ENCODE peak calls at places on chromosome 2, in five cellular contexts. J is transverse colon, F is psoas muscle, X is WERI-Rb-1, B is ascending aorta. R is an unnamed sample.

GRCh38 chr2:198756166-198756565 is 701.6 kb downstream of the SATB2 start:
- DNase-seq in J (no peak), F (no peak), X (no peak), B (no peak), R (no peak)

GRCh38 chr2:65351234-65351947 is 81.0 kb downstream of the SPRED2 start:
- DNase-seq in J (no peak), F (no peak), X (peak; percentile 93), B (no peak), R (no peak)

GRCh38 chr2:197851451-197851850 is 47.1 kb downstream of the PLCL1 start:
- DNase-seq in J (no peak), F (no peak), X (no peak), B (no peak), R (no peak)

GRCh38 chr2:39657538-39657937 is 8.2 kb upstream of the TMEM178A start:
- DNase-seq in J (no peak), F (no peak), X (no peak), B (no peak), R (no peak)

GRCh38 chr2:158726906-158727592 is 68.1 kb upstream of the DAPL1 start:
- DNase-seq in J (no peak), F (no peak), X (peak; percentile 77), B (no peak), R (no peak)

GRCh38 chr2:47230418-47230817 is 75.3 kb upstream of the STPG4 start:
- DNase-seq in J (peak; percentile 38), F (peak; percentile 69), X (no peak), B (peak; percentile 88), R (peak; percentile 52)

GRCh38 chr2:72147303-72147970 is at the start of gene CYP26B1:
- DNase-seq in J (no peak), F (peak; percentile 51), X (peak; percentile 46), B (peak; percentile 74), R (peak; percentile 27)

GRCh38 chr2:11582526-11583202 is 48.8 kb downstream of the GREB1 start:
- DNase-seq in J (peak; percentile 58), F (peak; percentile 78), X (peak; percentile 80), B (no peak), R (peak; percentile 67)

GRCh38 chr2:41410011-41410410 is 637.8 kb upstream of the PKDCC start:
- DNase-seq in J (no peak), F (no peak), X (peak; percentile 19), B (no peak), R (no peak)

GRCh38 chr2:1675633-1676032 is 68.7 kb downstream of the PXDN start:
- DNase-seq in J (peak; percentile 25), F (peak; percentile 63), X (no peak), B (peak; percentile 86), R (no peak)

GRCh38 chr2:96106991-96107882 is 9.1 kb downstream of the ADRA2B start:
- DNase-seq in J (no peak), F (no peak), X (peak; percentile 1), B (no peak), R (no peak)

GRCh38 chr2:239959059-239959971 is 65.8 kb downstream of the NDUFA10 start:
- DNase-seq in J (no peak), F (no peak), X (no peak), B (no peak), R (no peak)

GRCh38 chr2:33291278-33292013 is 185.0 kb upstream of the RASGRP3 start:
- DNase-seq in J (no peak), F (no peak), X (no peak), B (no peak), R (no peak)

GRCh38 chr2:238176565-238176964 is 17.8 kb downstream of the ERFE start:
- DNase-seq in J (no peak), F (no peak), X (no peak), B (no peak), R (no peak)

GRCh38 chr2:28981016-28981441 is at the start of gene TOGARAM2:
- DNase-seq in J (no peak), F (no peak), X (no peak), B (no peak), R (peak; percentile 41)

GRCh38 chr2:202114798-202115197 is 41.7 kb downstream of the KIAA2012 start:
- DNase-seq in J (no peak), F (no peak), X (no peak), B (no peak), R (no peak)

GRCh38 chr2:111057045-111057444 is 63.7 kb upstream of the BCL2L11 start:
- DNase-seq in J (no peak), F (no peak), X (no peak), B (no peak), R (no peak)

GRCh38 chr2:159613515-159614336 is 2.6 kb downstream of the BAZ2B start:
- DNase-seq in J (no peak), F (no peak), X (no peak), B (no peak), R (no peak)

GRCh38 chr2:150122871-150123588 is 364.4 kb downstream of the RND3 start:
- DNase-seq in J (no peak), F (no peak), X (no peak), B (no peak), R (no peak)

GRCh38 chr2:227817940-227818568 is 4.4 kb downstream of the CCL20 start:
- DNase-seq in J (peak; percentile 84), F (peak; percentile 89), X (no peak), B (peak; percentile 100), R (peak; percentile 95)

GRCh38 chr2:231688616-231689508 is 19.5 kb upstream of the PTMA start:
- DNase-seq in J (no peak), F (peak; percentile 69), X (no peak), B (no peak), R (no peak)

GRCh38 chr2:44351088-44351487 is 10.2 kb downstream of the PREPL start:
- DNase-seq in J (no peak), F (no peak), X (peak; percentile 81), B (peak; percentile 74), R (no peak)

GRCh38 chr2:189014426-189015138 is 40.4 kb downstream of the COL3A1 start:
- DNase-seq in J (no peak), F (no peak), X (no peak), B (no peak), R (no peak)

GRCh38 chr2:138333677-138334076 is 167.9 kb upstream of the SPOPL start:
- DNase-seq in J (no peak), F (no peak), X (no peak), B (no peak), R (no peak)

GRCh38 chr2:240647503-240648154 is 22.3 kb downstream of the GPR35 start:
- DNase-seq in J (no peak), F (no peak), X (no peak), B (no peak), R (peak; percentile 23)

GRCh38 chr2:145199052-145199451 is 679.1 kb upstream of the ZEB2 start:
- DNase-seq in J (no peak), F (no peak), X (no peak), B (no peak), R (no peak)

GRCh38 chr2:233264667-233265066 is 13.2 kb downstream of the ATG16L1 start:
- DNase-seq in J (no peak), F (no peak), X (peak; percentile 61), B (no peak), R (no peak)

GRCh38 chr2:18781541-18782280 is 192.3 kb upstream of the NT5C1B start:
- DNase-seq in J (no peak), F (no peak), X (no peak), B (no peak), R (no peak)

GRCh38 chr2:10169053-10169578 is 46.6 kb downstream of the RRM2 start:
- DNase-seq in J (no peak), F (no peak), X (no peak), B (no peak), R (no peak)
- TF ChIP-seq CTCF in J (no peak), F (no peak), X (no peak), B (no peak), R (no peak)

DNA sequence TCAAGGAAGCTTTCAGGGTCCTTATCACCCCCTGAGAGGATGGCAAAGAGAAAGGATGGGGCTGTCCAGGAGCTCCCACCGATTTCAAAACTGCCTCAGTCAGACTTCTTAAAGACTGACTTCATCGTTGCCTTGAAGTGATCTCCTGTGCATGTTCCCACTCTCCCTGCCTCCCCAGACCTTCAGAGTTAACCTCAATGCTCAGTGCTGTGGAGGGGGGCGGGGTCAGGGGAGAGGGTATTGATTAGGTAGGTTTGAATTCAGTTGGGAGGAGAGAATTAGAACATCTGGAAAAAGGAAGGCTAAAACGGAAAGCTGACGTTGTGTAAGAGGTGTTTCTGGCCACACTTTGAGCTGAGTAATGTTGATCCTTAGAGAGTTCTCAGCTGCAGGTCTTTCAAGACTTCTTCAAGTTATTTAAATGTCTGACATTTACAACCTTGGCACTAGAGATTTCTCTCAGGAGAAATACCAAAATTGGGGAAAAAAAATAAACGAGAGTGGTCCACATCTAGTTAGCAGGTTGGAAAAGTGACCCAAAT is 134.8 kb upstream of the EPAS1 start:
- DNase-seq in J (no peak), F (no peak), X (no peak), B (no peak), R (no peak)
- H3K9me3 ChIP-seq in J (no peaks in the 10 kb centered on the region), F (no peaks in the 10 kb centered on the region), X (peaks cover 3% of the 10 kb centered on the region), B (no peaks in the 10 kb centered on the region), R (no peaks in the 10 kb centered on the region)

GRCh38 chr2:97995026-97995733 is 568 bp downstream of the TMEM131 start:
- DNase-seq in J (peak; percentile 56), F (peak; percentile 57), X (no peak), B (no peak), R (peak; percentile 56)

GRCh38 chr2:97993926-97994325 is 1.8 kb downstream of the TMEM131 start:
- DNase-seq in J (no peak), F (no peak), X (no peak), B (no peak), R (no peak)

GRCh38 chr2:97991081-97991856 is 4.5 kb downstream of the TMEM131 start:
- DNase-seq in J (no peak), F (no peak), X (no peak), B (no peak), R (no peak)

GRCh38 chr2:97995734-97996624 is at the start of gene TMEM131:
- DNase-seq in J (peak; percentile 96), F (peak; percentile 96), X (peak; percentile 96), B (peak; percentile 94), R (peak; percentile 95)

DNA sequence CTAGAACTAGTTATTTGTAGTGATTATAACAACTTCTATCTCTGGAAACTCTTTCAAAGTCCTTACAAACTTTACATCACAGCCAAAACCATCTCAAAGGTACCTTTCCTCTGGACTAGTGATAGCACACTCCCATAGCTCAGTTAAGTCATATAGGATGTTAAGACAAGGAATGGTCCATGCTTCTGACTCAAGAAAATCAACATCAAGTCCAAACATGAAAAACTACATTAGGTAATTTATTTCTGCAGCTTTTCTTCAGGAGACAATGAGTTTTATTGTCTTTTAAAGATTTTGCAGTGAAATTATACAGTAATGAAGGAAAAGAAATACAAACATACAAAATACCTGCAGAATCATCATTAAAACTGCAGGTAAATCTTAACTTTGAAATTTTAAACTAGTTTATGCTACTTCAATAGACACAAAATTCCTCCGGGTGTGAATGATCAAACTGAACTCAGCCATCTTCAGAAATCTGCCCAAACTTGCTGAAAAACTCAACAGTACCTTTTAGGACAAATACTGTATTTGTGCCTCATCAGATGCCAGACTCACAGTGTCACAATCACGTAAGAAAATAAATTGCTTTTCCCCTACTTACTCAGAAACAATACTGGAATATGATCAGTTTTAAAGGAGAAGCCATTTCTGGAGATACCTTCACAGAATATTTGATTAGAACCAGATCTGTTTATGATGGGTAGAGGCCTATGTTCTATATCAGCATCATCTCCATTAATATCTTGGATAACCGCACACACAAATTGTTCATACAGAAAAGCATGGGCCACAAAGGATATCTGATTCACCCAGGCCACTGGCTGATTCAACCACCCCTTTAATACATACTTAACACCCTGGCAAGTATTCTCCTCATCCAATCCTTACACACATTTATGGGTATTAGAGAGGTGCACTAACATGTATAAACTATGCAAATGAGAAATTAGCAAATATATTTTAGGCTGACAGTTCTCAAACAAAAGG is 2.6 kb downstream of the TMEM131 start:
- DNase-seq in J (no peak), F (no peak), X (no peak), B (no peak), R (no peak)
- H3K27ac ChIP-seq in J (peak overlapping the region; percentile 99), F (peak overlapping the region; percentile 99), X (no peak overlapping the region), B (no peak overlapping the region), R (no peak overlapping the region)

GRCh38 chr2:104976603-104977120 is 61.2 kb upstream of the MRPS9 start:
- DNase-seq in J (peak; percentile 14), F (no peak), X (peak; percentile 15), B (no peak), R (no peak)
- TF ChIP-seq CTCF in J (no peak), F (no peak), X (peak; percentile 45), B (no peak), R (no peak)